ENCODE peak calls at places on chromosomes 2 and 18, in seven cellular contexts. One of them, this sample, is unnamed.
A peak's percentile ranks its signal among the peaks of the same experiment; 100 is the strongest.

GRCh38 chr18:48882379-48882778 is 68.4 kb downstream of the SMAD7 start:
- DNase-seq in Calu3: no peak
- DNase-seq in uterus: no peak
- DNase-seq in AG04450: no peak
- DNase-seq in NB4: no peak
- DNase-seq in astrocyte of the cerebellum: no peak
- DNase-seq in cardiac fibroblast: no peak
- DNase-seq in this sample: no peak

GRCh38 chr2:202009563-202009962 is 24.1 kb upstream of the FZD7 start:
- DNase-seq in Calu3: no peak
- DNase-seq in cardiac fibroblast: no peak
- DNase-seq in uterus: no peak
- DNase-seq in NB4: no peak
- DNase-seq in AG04450: no peak
- DNase-seq in astrocyte of the cerebellum: no peak
- DNase-seq in this sample: no peak

GRCh38 chr18:13543811-13544732 is 182.3 kb downstream of the FAM210A start:
- DNase-seq in cardiac fibroblast: no peak
- DNase-seq in uterus: no peak
- DNase-seq in NB4: no peak
- DNase-seq in astrocyte of the cerebellum: no peak
- DNase-seq in Calu3: no peak
- DNase-seq in AG04450: no peak
- DNase-seq in this sample: no peak

GRCh38 chr2:144354953-144355352 is 165.0 kb downstream of the ZEB2 start:
- DNase-seq in NB4: no peak
- DNase-seq in Calu3: no peak
- DNase-seq in AG04450: no peak
- DNase-seq in cardiac fibroblast: peak; percentile 78
- DNase-seq in astrocyte of the cerebellum: no peak
- DNase-seq in uterus: no peak
- DNase-seq in this sample: no peak

GRCh38 chr18:79378416-79379250 is 17.1 kb upstream of the NFATC1 start:
- DNase-seq in astrocyte of the cerebellum: peak; percentile 38
- DNase-seq in NB4: peak; percentile 54
- DNase-seq in Calu3: peak; percentile 78
- DNase-seq in uterus: peak; percentile 86
- DNase-seq in AG04450: no peak
- DNase-seq in cardiac fibroblast: peak; percentile 81
- DNase-seq in this sample: no peak

GRCh38 chr2:188693111-188693510 is 281.1 kb upstream of the COL3A1 start:
- DNase-seq in uterus: no peak
- DNase-seq in cardiac fibroblast: no peak
- DNase-seq in Calu3: peak; percentile 79
- DNase-seq in astrocyte of the cerebellum: no peak
- DNase-seq in AG04450: no peak
- DNase-seq in NB4: no peak
- DNase-seq in this sample: peak; percentile 28

GRCh38 chr2:30662268-30663131 is 144.7 kb downstream of the CAPN13 start:
- DNase-seq in astrocyte of the cerebellum: no peak
- DNase-seq in NB4: peak; percentile 13
- DNase-seq in Calu3: no peak
- DNase-seq in cardiac fibroblast: peak; percentile 49
- DNase-seq in uterus: peak; percentile 25
- DNase-seq in AG04450: no peak
- DNase-seq in this sample: no peak

GRCh38 chr2:189149981-189150380 is 29.6 kb downstream of the COL5A2 start:
- DNase-seq in astrocyte of the cerebellum: peak; percentile 57
- DNase-seq in NB4: no peak
- DNase-seq in AG04450: no peak
- DNase-seq in uterus: no peak
- DNase-seq in Calu3: no peak
- DNase-seq in cardiac fibroblast: peak; percentile 62
- DNase-seq in this sample: no peak

GRCh38 chr2:235934059-235934896 is 233.9 kb downstream of the GBX2 start:
- DNase-seq in astrocyte of the cerebellum: no peak
- DNase-seq in uterus: no peak
- DNase-seq in AG04450: no peak
- DNase-seq in NB4: no peak
- DNase-seq in Calu3: no peak
- DNase-seq in cardiac fibroblast: no peak
- DNase-seq in this sample: no peak

GRCh38 chr2:85309699-85310321 is 18.0 kb downstream of the TGOLN2 start:
- DNase-seq in NB4: peak; percentile 69
- DNase-seq in cardiac fibroblast: no peak
- DNase-seq in astrocyte of the cerebellum: no peak
- DNase-seq in Calu3: no peak
- DNase-seq in AG04450: no peak
- DNase-seq in uterus: peak; percentile 38
- DNase-seq in this sample: no peak

GRCh38 chr2:232872826-232873225 is 2.8 kb downstream of the SNORC start:
- DNase-seq in NB4: no peak
- DNase-seq in AG04450: no peak
- DNase-seq in uterus: no peak
- DNase-seq in astrocyte of the cerebellum: no peak
- DNase-seq in Calu3: no peak
- DNase-seq in cardiac fibroblast: no peak
- DNase-seq in this sample: no peak

GRCh38 chr18:54151376-54151775 is 73.1 kb downstream of the MBD2 start:
- DNase-seq in uterus: no peak
- DNase-seq in astrocyte of the cerebellum: no peak
- DNase-seq in AG04450: no peak
- DNase-seq in cardiac fibroblast: peak; percentile 19
- DNase-seq in NB4: no peak
- DNase-seq in Calu3: no peak
- DNase-seq in this sample: no peak

GRCh38 chr18:79598885-79599175 is 80.8 kb upstream of the CTDP1 start:
- DNase-seq in AG04450: no peak
- DNase-seq in NB4: no peak
- DNase-seq in Calu3: no peak
- DNase-seq in astrocyte of the cerebellum: no peak
- DNase-seq in cardiac fibroblast: no peak
- DNase-seq in uterus: no peak
- DNase-seq in this sample: no peak

GRCh38 chr18:54672846-54673475 is 81.9 kb downstream of the DYNAP start:
- DNase-seq in astrocyte of the cerebellum: no peak
- DNase-seq in AG04450: no peak
- DNase-seq in Calu3: peak; percentile 39
- DNase-seq in NB4: no peak
- DNase-seq in cardiac fibroblast: peak; percentile 44
- DNase-seq in uterus: no peak
- DNase-seq in this sample: peak; percentile 32

GRCh38 chr2:88066543-88066942 is 1.1 kb upstream of the SMYD1 start:
- DNase-seq in Calu3: no peak
- DNase-seq in AG04450: no peak
- DNase-seq in astrocyte of the cerebellum: no peak
- DNase-seq in NB4: no peak
- DNase-seq in uterus: no peak
- DNase-seq in cardiac fibroblast: no peak
- DNase-seq in this sample: no peak

GRCh38 chr2:121532347-121532766 is 1.7 kb downstream of the RNU4ATAC start:
- DNase-seq in Calu3: no peak
- DNase-seq in NB4: peak; percentile 81
- DNase-seq in astrocyte of the cerebellum: no peak
- DNase-seq in AG04450: peak; percentile 23
- DNase-seq in cardiac fibroblast: peak; percentile 70
- DNase-seq in uterus: no peak
- DNase-seq in this sample: peak; percentile 10

GRCh38 chr2:121532894-121533293 is 2.2 kb downstream of the RNU4ATAC start:
- DNase-seq in Calu3: peak; percentile 24
- DNase-seq in AG04450: no peak
- DNase-seq in astrocyte of the cerebellum: no peak
- DNase-seq in uterus: no peak
- DNase-seq in NB4: no peak
- DNase-seq in cardiac fibroblast: no peak
- DNase-seq in this sample: peak; percentile 8

GRCh38 chr2:121530210-121530562 is 494 bp upstream of the RNU4ATAC start:
- DNase-seq in NB4: peak; percentile 83
- DNase-seq in AG04450: peak; percentile 24
- DNase-seq in Calu3: peak; percentile 75
- DNase-seq in cardiac fibroblast: no peak
- DNase-seq in uterus: peak; percentile 72
- DNase-seq in astrocyte of the cerebellum: no peak
- DNase-seq in this sample: peak; percentile 85

GRCh38 chr2:121529439-121530209 is 1.1 kb upstream of the RNU4ATAC start:
- DNase-seq in NB4: peak; percentile 88
- DNase-seq in astrocyte of the cerebellum: peak; percentile 28
- DNase-seq in Calu3: peak; percentile 30
- DNase-seq in cardiac fibroblast: peak; percentile 64
- DNase-seq in AG04450: peak; percentile 20
- DNase-seq in uterus: peak; percentile 65
- DNase-seq in this sample: peak; percentile 57

DNA sequence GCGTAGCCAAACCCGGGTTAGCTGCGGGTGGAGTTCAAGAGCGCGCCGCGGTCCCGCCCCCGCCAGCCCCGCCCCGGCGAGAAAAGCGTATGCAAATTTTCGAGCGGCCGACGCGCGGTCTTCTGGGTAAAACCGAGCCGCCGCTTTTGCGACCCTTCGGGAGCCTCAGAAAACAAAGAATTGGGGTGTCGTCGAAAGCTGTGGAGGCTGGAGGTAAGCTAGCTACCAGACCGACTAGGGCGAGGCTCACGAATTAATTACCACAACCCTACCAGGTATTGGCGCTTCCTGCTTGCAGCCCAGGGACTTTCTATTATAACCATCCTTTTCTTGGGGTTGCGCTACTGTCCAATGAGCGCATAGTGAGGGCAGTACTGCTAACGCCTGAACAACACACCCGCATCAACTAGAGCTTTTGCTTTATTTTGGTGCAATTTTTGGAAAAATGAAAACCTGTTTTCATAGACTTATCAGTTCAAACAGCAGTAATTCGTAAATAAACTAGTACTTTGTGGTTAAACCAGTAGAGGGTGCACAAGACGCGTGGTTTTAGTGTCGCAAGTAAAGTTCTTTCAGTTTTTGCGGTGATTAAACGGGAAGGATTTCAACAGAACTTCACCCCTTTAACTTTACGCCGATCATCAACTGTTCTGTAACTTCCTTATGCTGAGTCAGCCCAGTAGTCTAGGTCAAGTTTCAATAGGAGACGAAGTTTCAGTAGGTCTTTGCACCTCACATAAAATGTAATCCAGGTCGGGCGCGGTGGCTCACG is at the start of gene RNU4ATAC:
- DNase-seq in Calu3: peak; percentile 74
- DNase-seq in uterus: peak; percentile 80
- DNase-seq in cardiac fibroblast: peak; percentile 100
- DNase-seq in astrocyte of the cerebellum: peak; percentile 99
- DNase-seq in AG04450: peak; percentile 98
- DNase-seq in NB4: peak; percentile 99
- DNase-seq in this sample: peak; percentile 89
- TF ChIP-seq CTCF in Calu3: peak; percentile 53
- TF ChIP-seq CTCF in uterus: peak; percentile 90
- TF ChIP-seq CTCF in cardiac fibroblast: peak; percentile 52
- TF ChIP-seq CTCF in astrocyte of the cerebellum: peak; percentile 46
- TF ChIP-seq CTCF in AG04450: peak; percentile 68
- TF ChIP-seq CTCF in NB4: peak; percentile 25
- TF ChIP-seq CTCF in this sample: peak; percentile 60

GRCh38 chr2:207750315-207750714 is 19.4 kb downstream of the FZD5 start:
- DNase-seq in uterus: no peak
- DNase-seq in AG04450: no peak
- DNase-seq in astrocyte of the cerebellum: no peak
- DNase-seq in Calu3: no peak
- DNase-seq in NB4: no peak
- DNase-seq in cardiac fibroblast: no peak
- DNase-seq in this sample: no peak

GRCh38 chr2:207746131-207746530 is 23.6 kb downstream of the FZD5 start:
- DNase-seq in Calu3: peak; percentile 59
- DNase-seq in uterus: peak; percentile 39
- DNase-seq in AG04450: peak; percentile 53
- DNase-seq in NB4: peak; percentile 81
- DNase-seq in astrocyte of the cerebellum: peak; percentile 63
- DNase-seq in cardiac fibroblast: peak; percentile 81
- DNase-seq in this sample: peak; percentile 78

GRCh38 chr2:207749873-207750272 is 19.8 kb downstream of the FZD5 start:
- DNase-seq in astrocyte of the cerebellum: peak; percentile 23
- DNase-seq in cardiac fibroblast: no peak
- DNase-seq in Calu3: no peak
- DNase-seq in NB4: no peak
- DNase-seq in AG04450: no peak
- DNase-seq in uterus: no peak
- DNase-seq in this sample: no peak

GRCh38 chr2:207748993-207749392 is 20.7 kb downstream of the FZD5 start:
- DNase-seq in AG04450: no peak
- DNase-seq in cardiac fibroblast: no peak
- DNase-seq in NB4: no peak
- DNase-seq in uterus: no peak
- DNase-seq in astrocyte of the cerebellum: no peak
- DNase-seq in Calu3: no peak
- DNase-seq in this sample: no peak

GRCh38 chr2:207747653-207748560 is 21.8 kb downstream of the FZD5 start:
- DNase-seq in uterus: no peak
- DNase-seq in cardiac fibroblast: no peak
- DNase-seq in Calu3: no peak
- DNase-seq in astrocyte of the cerebellum: no peak
- DNase-seq in NB4: no peak
- DNase-seq in AG04450: no peak
- DNase-seq in this sample: peak; percentile 69
- TF ChIP-seq CTCF in uterus: no peak
- TF ChIP-seq CTCF in cardiac fibroblast: no peak
- TF ChIP-seq CTCF in Calu3: no peak
- TF ChIP-seq CTCF in astrocyte of the cerebellum: no peak
- TF ChIP-seq CTCF in NB4: no peak
- TF ChIP-seq CTCF in AG04450: no peak
- TF ChIP-seq CTCF in this sample: no peak

GRCh38 chr2:212408524-212408923 is 130.1 kb downstream of the ERBB4 start:
- DNase-seq in NB4: no peak
- DNase-seq in cardiac fibroblast: no peak
- DNase-seq in uterus: no peak
- DNase-seq in AG04450: no peak
- DNase-seq in astrocyte of the cerebellum: no peak
- DNase-seq in Calu3: no peak
- DNase-seq in this sample: no peak
- TF ChIP-seq CTCF in NB4: no peak
- TF ChIP-seq CTCF in cardiac fibroblast: no peak
- TF ChIP-seq CTCF in uterus: no peak
- TF ChIP-seq CTCF in AG04450: no peak
- TF ChIP-seq CTCF in astrocyte of the cerebellum: no peak
- TF ChIP-seq CTCF in Calu3: no peak
- TF ChIP-seq CTCF in this sample: no peak

GRCh38 chr2:328761-329160 is 40.9 kb upstream of the ALKAL2 start:
- DNase-seq in Calu3: no peak
- DNase-seq in cardiac fibroblast: no peak
- DNase-seq in uterus: no peak
- DNase-seq in astrocyte of the cerebellum: no peak
- DNase-seq in NB4: no peak
- DNase-seq in AG04450: no peak
- DNase-seq in this sample: no peak

GRCh38 chr2:336360-336759 is 48.5 kb upstream of the ALKAL2 start:
- DNase-seq in uterus: no peak
- DNase-seq in AG04450: no peak
- DNase-seq in astrocyte of the cerebellum: no peak
- DNase-seq in Calu3: no peak
- DNase-seq in cardiac fibroblast: no peak
- DNase-seq in NB4: no peak
- DNase-seq in this sample: no peak

DNA sequence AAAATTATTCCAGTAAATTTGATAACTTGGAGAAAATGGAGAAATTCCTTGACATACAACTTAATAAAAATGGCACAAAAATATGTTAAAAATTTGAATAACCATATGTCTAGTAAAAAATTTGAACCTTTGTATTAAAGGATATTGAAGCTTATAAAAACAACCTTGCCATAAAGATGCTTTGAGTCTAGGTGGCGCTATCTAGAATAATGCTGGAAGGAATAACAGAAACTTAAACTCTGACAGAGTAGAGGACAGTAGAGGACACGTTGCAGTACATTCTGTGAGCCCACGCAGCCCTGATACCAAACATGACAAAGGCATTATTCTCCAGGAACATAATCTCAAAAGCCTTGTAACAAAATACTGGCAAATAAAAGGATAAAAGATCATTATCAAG is 44.7 kb upstream of the ALKAL2 start:
- DNase-seq in NB4: no peak
- DNase-seq in uterus: no peak
- DNase-seq in cardiac fibroblast: no peak
- DNase-seq in astrocyte of the cerebellum: no peak
- DNase-seq in Calu3: no peak
- DNase-seq in AG04450: no peak
- DNase-seq in this sample: no peak
- TF ChIP-seq CTCF in NB4: no peak
- TF ChIP-seq CTCF in uterus: no peak
- TF ChIP-seq CTCF in cardiac fibroblast: no peak
- TF ChIP-seq CTCF in astrocyte of the cerebellum: no peak
- TF ChIP-seq CTCF in Calu3: no peak
- TF ChIP-seq CTCF in AG04450: no peak
- TF ChIP-seq CTCF in this sample: no peak